ENCODE peak calls at places on chromosomes 13 and 19, in seven cellular contexts. One of them, this sample, is unnamed. For H3K27me3, the result is how much of the 10 kb centered on the place peaks cover.

GRCh38 chr19:52961981-52962380 is 700 bp downstream of the ZNF816 start:
- DNase-seq in adrenal gland: no peak
- DNase-seq in HepG2: peak
- DNase-seq in transverse colon: no peak
- DNase-seq in upper lobe of left lung: no peak
- DNase-seq in breast epithelium: no peak
- DNase-seq in K562: no peak
- DNase-seq in this sample: no peak

GRCh38 chr19:4018140-4018613 is 10.6 kb downstream of the PIAS4 start:
- DNase-seq in adrenal gland: no peak
- DNase-seq in K562: no peak
- DNase-seq in breast epithelium: no peak
- DNase-seq in HepG2: no peak
- DNase-seq in transverse colon: no peak
- DNase-seq in upper lobe of left lung: no peak
- DNase-seq in this sample: no peak

GRCh38 chr13:45219938-45220375 is 19.1 kb upstream of the KCTD4 start:
- DNase-seq in HepG2: no peak
- DNase-seq in breast epithelium: no peak
- DNase-seq in K562: no peak
- DNase-seq in adrenal gland: no peak
- DNase-seq in transverse colon: no peak
- DNase-seq in upper lobe of left lung: no peak
- DNase-seq in this sample: no peak

GRCh38 chr19:23118400-23118799 is 1.6 kb downstream of the ZNF730 start:
- DNase-seq in K562: no peak
- DNase-seq in adrenal gland: no peak
- DNase-seq in upper lobe of left lung: no peak
- DNase-seq in HepG2: no peak
- DNase-seq in transverse colon: no peak
- DNase-seq in breast epithelium: no peak
- DNase-seq in this sample: no peak

GRCh38 chr13:59710995-59711701 is 452.6 kb downstream of the DIAPH3 start:
- DNase-seq in HepG2: no peak
- DNase-seq in breast epithelium: no peak
- DNase-seq in upper lobe of left lung: no peak
- DNase-seq in transverse colon: no peak
- DNase-seq in K562: no peak
- DNase-seq in adrenal gland: no peak
- DNase-seq in this sample: no peak

GRCh38 chr13:85261757-85262346 is 537.4 kb downstream of the SLITRK6 start:
- DNase-seq in HepG2: peak
- DNase-seq in transverse colon: no peak
- DNase-seq in K562: no peak
- DNase-seq in upper lobe of left lung: no peak
- DNase-seq in breast epithelium: no peak
- DNase-seq in adrenal gland: no peak
- DNase-seq in this sample: no peak

GRCh38 chr13:105979131-105979530 is 556.3 kb downstream of the EFNB2 start:
- DNase-seq in transverse colon: no peak
- DNase-seq in K562: no peak
- DNase-seq in breast epithelium: no peak
- DNase-seq in upper lobe of left lung: no peak
- DNase-seq in HepG2: no peak
- DNase-seq in adrenal gland: no peak
- DNase-seq in this sample: no peak

GRCh38 chr19:21134934-21135366 is 6.9 kb upstream of the ZNF431 start:
- DNase-seq in breast epithelium: no peak
- DNase-seq in HepG2: peak
- DNase-seq in transverse colon: no peak
- DNase-seq in adrenal gland: no peak
- DNase-seq in upper lobe of left lung: no peak
- DNase-seq in K562: no peak
- DNase-seq in this sample: no peak

GRCh38 chr19:7904074-7905020 is 670 bp downstream of the MAP2K7 start:
- DNase-seq in breast epithelium: no peak
- DNase-seq in transverse colon: peak
- DNase-seq in K562: peak
- DNase-seq in upper lobe of left lung: peak
- DNase-seq in HepG2: no peak
- DNase-seq in adrenal gland: peak
- DNase-seq in this sample: peak

GRCh38 chr19:47226426-47227346 is 4.3 kb downstream of the BBC3 start:
- DNase-seq in transverse colon: peak
- DNase-seq in breast epithelium: peak
- DNase-seq in HepG2: peak
- DNase-seq in adrenal gland: peak
- DNase-seq in K562: peak
- DNase-seq in upper lobe of left lung: peak
- DNase-seq in this sample: peak

GRCh38 chr19:47227347-47228167 is 3.4 kb downstream of the BBC3 start:
- DNase-seq in transverse colon: peak
- DNase-seq in adrenal gland: peak
- DNase-seq in breast epithelium: peak
- DNase-seq in upper lobe of left lung: peak
- DNase-seq in HepG2: peak
- DNase-seq in K562: peak
- DNase-seq in this sample: peak

GRCh38 chr19:47228937-47229673 is 1.9 kb downstream of the BBC3 start:
- DNase-seq in K562: no peak
- DNase-seq in HepG2: peak
- DNase-seq in upper lobe of left lung: peak
- DNase-seq in adrenal gland: no peak
- DNase-seq in transverse colon: peak
- DNase-seq in breast epithelium: no peak
- DNase-seq in this sample: no peak

GRCh38 chr19:47228168-47228936 is 2.6 kb downstream of the BBC3 start:
- DNase-seq in upper lobe of left lung: peak
- DNase-seq in HepG2: peak
- DNase-seq in breast epithelium: peak
- DNase-seq in adrenal gland: peak
- DNase-seq in K562: peak
- DNase-seq in transverse colon: peak
- DNase-seq in this sample: peak

GRCh38 chr19:47225746-47226425 is 5.1 kb downstream of the BBC3 start:
- DNase-seq in breast epithelium: peak
- DNase-seq in HepG2: peak
- DNase-seq in adrenal gland: peak
- DNase-seq in upper lobe of left lung: peak
- DNase-seq in K562: peak
- DNase-seq in transverse colon: peak
- DNase-seq in this sample: peak
- TF ChIP-seq POLR2A in breast epithelium: peak
- TF ChIP-seq POLR2A in HepG2: peak
- TF ChIP-seq POLR2A in adrenal gland: peak
- TF ChIP-seq POLR2A in upper lobe of left lung: peak
- TF ChIP-seq POLR2A in K562: peak
- TF ChIP-seq POLR2A in transverse colon: peak
- TF ChIP-seq POLR2A in this sample: peak

GRCh38 chr19:10836478-10837325 is 690 bp upstream of the TMED1 start:
- DNase-seq in upper lobe of left lung: peak
- DNase-seq in adrenal gland: peak
- DNase-seq in breast epithelium: peak
- DNase-seq in HepG2: no peak
- DNase-seq in transverse colon: peak
- DNase-seq in K562: peak
- DNase-seq in this sample: peak

GRCh38 chr19:10832659-10833296 is 3.2 kb downstream of the TMED1 start:
- DNase-seq in adrenal gland: peak
- DNase-seq in upper lobe of left lung: no peak
- DNase-seq in transverse colon: no peak
- DNase-seq in HepG2: no peak
- DNase-seq in breast epithelium: no peak
- DNase-seq in K562: no peak
- DNase-seq in this sample: no peak

GRCh38 chr19:10835089-10835753 is 791 bp downstream of the TMED1 start:
- DNase-seq in breast epithelium: no peak
- DNase-seq in upper lobe of left lung: peak
- DNase-seq in transverse colon: no peak
- DNase-seq in adrenal gland: no peak
- DNase-seq in K562: no peak
- DNase-seq in HepG2: no peak
- DNase-seq in this sample: peak

GRCh38 chr19:10838377-10838776 is 2.4 kb upstream of the TMED1 start:
- DNase-seq in adrenal gland: no peak
- DNase-seq in transverse colon: no peak
- DNase-seq in upper lobe of left lung: no peak
- DNase-seq in HepG2: no peak
- DNase-seq in breast epithelium: no peak
- DNase-seq in K562: no peak
- DNase-seq in this sample: no peak

DNA sequence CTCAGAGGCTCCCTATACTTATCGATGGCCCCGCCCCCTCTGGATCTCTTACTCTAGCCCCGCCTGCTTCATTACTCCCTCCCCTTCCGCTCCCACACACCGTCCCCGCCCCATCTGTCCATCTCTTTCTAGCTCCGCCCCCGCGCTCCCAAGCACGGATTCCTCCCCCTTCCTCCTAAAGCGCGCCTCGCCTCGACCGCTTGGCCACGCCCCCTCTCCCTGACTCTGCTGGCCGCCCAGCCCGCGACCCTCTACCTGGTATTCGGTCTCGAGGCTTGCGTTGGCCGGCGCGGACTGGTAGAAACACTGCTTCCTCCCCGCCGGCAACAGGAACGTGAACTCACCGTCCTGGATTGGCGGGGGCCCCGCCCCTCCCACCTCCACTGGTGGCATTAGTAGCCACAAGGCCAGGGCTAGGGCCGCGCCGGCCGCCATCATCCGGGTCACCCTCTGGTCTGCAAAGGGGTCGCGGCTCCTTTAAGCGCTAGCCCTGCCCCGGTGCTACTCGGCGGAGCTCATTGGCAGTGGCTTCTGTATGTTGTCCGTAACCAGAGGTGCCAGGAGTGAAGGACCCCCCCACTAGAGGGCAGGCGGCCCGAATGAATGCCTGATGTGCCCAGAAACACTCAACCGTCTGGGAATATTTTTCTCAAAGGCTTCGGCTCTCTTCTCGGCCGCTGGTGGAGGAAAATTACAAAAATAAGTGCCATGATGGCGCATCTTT is at the start of gene TMED1:
- DNase-seq in upper lobe of left lung: peak
- DNase-seq in breast epithelium: peak
- DNase-seq in K562: peak
- DNase-seq in adrenal gland: peak
- DNase-seq in HepG2: peak
- DNase-seq in transverse colon: peak
- DNase-seq in this sample: peak
- H3K27me3 ChIP-seq in upper lobe of left lung: under half
- H3K27me3 ChIP-seq in breast epithelium: under half
- H3K27me3 ChIP-seq in K562: under half
- H3K27me3 ChIP-seq in adrenal gland: under half
- H3K27me3 ChIP-seq in HepG2: under half
- H3K27me3 ChIP-seq in transverse colon: under half
- H3K27me3 ChIP-seq in this sample: under half

GRCh38 chr19:48962849-48963165 is 2.3 kb upstream of the FTL start:
- DNase-seq in adrenal gland: no peak
- DNase-seq in upper lobe of left lung: no peak
- DNase-seq in HepG2: peak
- DNase-seq in K562: peak
- DNase-seq in transverse colon: no peak
- DNase-seq in breast epithelium: no peak
- DNase-seq in this sample: no peak

GRCh38 chr19:48963371-48964204 is 1.5 kb upstream of the FTL start:
- DNase-seq in adrenal gland: peak
- DNase-seq in transverse colon: peak
- DNase-seq in K562: peak
- DNase-seq in upper lobe of left lung: peak
- DNase-seq in HepG2: peak
- DNase-seq in breast epithelium: peak
- DNase-seq in this sample: peak

GRCh38 chr19:48965033-48965805 is at the start of gene FTL:
- DNase-seq in breast epithelium: peak
- DNase-seq in transverse colon: peak
- DNase-seq in K562: peak
- DNase-seq in adrenal gland: peak
- DNase-seq in HepG2: peak
- DNase-seq in upper lobe of left lung: peak
- DNase-seq in this sample: peak

GRCh38 chr19:48965806-48966540 is 864 bp downstream of the FTL start:
- DNase-seq in transverse colon: peak
- DNase-seq in K562: peak
- DNase-seq in adrenal gland: peak
- DNase-seq in HepG2: peak
- DNase-seq in breast epithelium: peak
- DNase-seq in upper lobe of left lung: peak
- DNase-seq in this sample: peak

DNA sequence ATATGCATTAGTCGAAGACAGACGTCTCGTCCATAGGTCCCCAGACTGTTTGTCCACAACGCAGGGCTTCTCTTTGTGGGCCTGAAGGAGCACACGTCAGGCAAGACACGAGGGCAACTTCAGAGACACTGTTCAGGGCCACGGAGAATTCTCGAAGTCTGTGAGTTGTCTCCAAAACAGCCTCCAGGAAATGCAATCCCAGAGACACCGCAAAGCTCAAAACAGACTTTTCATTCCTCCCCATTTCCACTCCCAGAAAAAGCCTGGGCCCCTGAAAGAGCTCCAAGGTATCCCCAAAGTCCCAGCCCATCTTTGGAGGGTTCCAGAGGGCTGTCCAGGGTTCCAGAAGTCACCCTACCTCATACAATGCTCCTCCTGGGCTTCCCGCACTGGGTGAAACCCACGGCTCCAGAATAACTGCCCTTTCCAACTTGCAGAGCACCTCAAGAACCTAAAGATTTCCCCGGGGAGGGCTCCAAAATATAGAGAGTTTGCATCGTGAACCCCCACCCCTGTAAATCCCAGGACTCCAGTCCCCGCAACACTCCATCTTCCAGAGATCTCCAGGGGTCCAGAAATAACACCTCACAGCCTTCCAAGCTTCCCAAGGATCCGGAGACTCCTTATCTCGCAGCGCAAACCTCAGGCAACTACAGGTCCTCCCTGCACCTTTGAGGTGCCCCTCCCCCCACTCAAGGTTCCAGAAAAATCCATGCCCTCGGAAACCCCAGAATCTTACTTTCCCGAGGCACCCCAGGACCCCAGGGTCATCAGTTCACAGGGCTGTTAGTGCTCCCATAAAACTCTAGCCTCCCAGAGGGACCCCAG is 690 bp upstream of the FTL start:
- DNase-seq in HepG2: peak
- DNase-seq in upper lobe of left lung: peak
- DNase-seq in transverse colon: peak
- DNase-seq in breast epithelium: no peak
- DNase-seq in adrenal gland: no peak
- DNase-seq in K562: no peak
- DNase-seq in this sample: no peak
- TF ChIP-seq POLR2A in HepG2: no peak
- TF ChIP-seq POLR2A in upper lobe of left lung: no peak
- TF ChIP-seq POLR2A in transverse colon: no peak
- TF ChIP-seq POLR2A in breast epithelium: no peak
- TF ChIP-seq POLR2A in adrenal gland: no peak
- TF ChIP-seq POLR2A in K562: peak
- TF ChIP-seq POLR2A in this sample: no peak

DNA sequence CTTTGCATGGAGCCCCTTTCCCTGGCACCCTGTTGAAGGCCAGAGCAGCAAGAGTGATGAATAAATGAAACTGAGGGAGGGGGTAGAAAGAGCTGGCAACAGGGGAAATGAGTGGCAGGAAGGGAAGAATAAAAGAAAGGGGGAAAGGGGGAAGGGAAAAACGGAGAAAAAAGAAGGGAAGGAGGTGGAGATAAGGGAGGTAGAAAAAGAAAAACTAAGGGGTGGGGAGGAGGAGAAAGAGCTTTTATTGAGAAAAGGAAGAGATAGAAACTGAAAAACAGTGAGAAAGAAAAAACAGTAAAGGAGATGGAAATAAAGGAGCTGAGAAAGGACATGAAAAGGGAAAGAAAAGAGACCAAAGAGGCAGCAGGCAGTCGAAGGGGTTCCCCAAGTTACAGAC is 42.1 kb downstream of the DEDD2 start:
- DNase-seq in breast epithelium: no peak
- DNase-seq in upper lobe of left lung: no peak
- DNase-seq in HepG2: no peak
- DNase-seq in adrenal gland: no peak
- DNase-seq in transverse colon: no peak
- DNase-seq in K562: no peak
- DNase-seq in this sample: no peak
- H3K27me3 ChIP-seq in breast epithelium: under half
- H3K27me3 ChIP-seq in upper lobe of left lung: under half
- H3K27me3 ChIP-seq in HepG2: under half
- H3K27me3 ChIP-seq in adrenal gland: under half
- H3K27me3 ChIP-seq in transverse colon: half or more
- H3K27me3 ChIP-seq in K562: half or more
- H3K27me3 ChIP-seq in this sample: under half

This sample was measured in body of pancreas.